ENCODE peak calls at places on chromosomes 1 and 21, in nine cellular contexts. One of them, this sample, is unnamed.

GRCh38 chr1:165942062-165942461 is 114.6 kb downstream of the UCK2 start:
- DNase-seq in HTR-8/SVneo: no peak
- DNase-seq in stimulated activated CD8-positive, alpha-beta memory T cell treated with anti-CD3 and anti-CD28 coated beads, Interleukin-12 subunit alpha, Interleukin-12 subunit beta, amount 100 ng/mL, for 1 hour: no peak
- DNase-seq in NCI-H1092: no peak
- DNase-seq in naive thymus-derived CD4-positive, alpha-beta T cell: no peak
- DNase-seq in memory B cell: no peak
- DNase-seq in Calu3: no peak
- DNase-seq in hepatic stellate cell: no peak
- DNase-seq in EH: no peak
- DNase-seq in this sample: no peak

GRCh38 chr1:91761303-91761721 is 124.6 kb downstream of the TGFBR3 start:
- DNase-seq in stimulated activated CD8-positive, alpha-beta memory T cell treated with anti-CD3 and anti-CD28 coated beads, Interleukin-12 subunit alpha, Interleukin-12 subunit beta, amount 100 ng/mL, for 1 hour: no peak
- DNase-seq in naive thymus-derived CD4-positive, alpha-beta T cell: no peak
- DNase-seq in EH: no peak
- DNase-seq in NCI-H1092: no peak
- DNase-seq in HTR-8/SVneo: no peak
- DNase-seq in hepatic stellate cell: no peak
- DNase-seq in memory B cell: no peak
- DNase-seq in Calu3: no peak
- DNase-seq in this sample: no peak

GRCh38 chr21:44880762-44881585 is 7.5 kb upstream of the PTTG1IP start:
- DNase-seq in naive thymus-derived CD4-positive, alpha-beta T cell: no peak
- DNase-seq in EH: peak
- DNase-seq in stimulated activated CD8-positive, alpha-beta memory T cell treated with anti-CD3 and anti-CD28 coated beads, Interleukin-12 subunit alpha, Interleukin-12 subunit beta, amount 100 ng/mL, for 1 hour: no peak
- DNase-seq in hepatic stellate cell: peak
- DNase-seq in HTR-8/SVneo: peak
- DNase-seq in NCI-H1092: no peak
- DNase-seq in memory B cell: no peak
- DNase-seq in Calu3: no peak
- DNase-seq in this sample: peak

GRCh38 chr21:41627428-41627827 is 119.5 kb upstream of the TMPRSS2 start:
- DNase-seq in EH: peak
- DNase-seq in naive thymus-derived CD4-positive, alpha-beta T cell: no peak
- DNase-seq in stimulated activated CD8-positive, alpha-beta memory T cell treated with anti-CD3 and anti-CD28 coated beads, Interleukin-12 subunit alpha, Interleukin-12 subunit beta, amount 100 ng/mL, for 1 hour: no peak
- DNase-seq in HTR-8/SVneo: no peak
- DNase-seq in hepatic stellate cell: no peak
- DNase-seq in NCI-H1092: no peak
- DNase-seq in Calu3: no peak
- DNase-seq in memory B cell: no peak
- DNase-seq in this sample: no peak

GRCh38 chr1:6102227-6102845 is 56.6 kb downstream of the KCNAB2 start:
- DNase-seq in hepatic stellate cell: no peak
- DNase-seq in NCI-H1092: no peak
- DNase-seq in naive thymus-derived CD4-positive, alpha-beta T cell: no peak
- DNase-seq in HTR-8/SVneo: no peak
- DNase-seq in stimulated activated CD8-positive, alpha-beta memory T cell treated with anti-CD3 and anti-CD28 coated beads, Interleukin-12 subunit alpha, Interleukin-12 subunit beta, amount 100 ng/mL, for 1 hour: no peak
- DNase-seq in memory B cell: no peak
- DNase-seq in EH: no peak
- DNase-seq in Calu3: no peak
- DNase-seq in this sample: no peak

GRCh38 chr1:172478485-172478884 is 34.6 kb upstream of the PIGC start:
- DNase-seq in hepatic stellate cell: no peak
- DNase-seq in stimulated activated CD8-positive, alpha-beta memory T cell treated with anti-CD3 and anti-CD28 coated beads, Interleukin-12 subunit alpha, Interleukin-12 subunit beta, amount 100 ng/mL, for 1 hour: no peak
- DNase-seq in EH: no peak
- DNase-seq in memory B cell: no peak
- DNase-seq in Calu3: no peak
- DNase-seq in HTR-8/SVneo: no peak
- DNase-seq in naive thymus-derived CD4-positive, alpha-beta T cell: no peak
- DNase-seq in NCI-H1092: no peak
- DNase-seq in this sample: no peak

GRCh38 chr1:63653971-63654370 is 60.8 kb downstream of the PGM1 start:
- DNase-seq in HTR-8/SVneo: no peak
- DNase-seq in naive thymus-derived CD4-positive, alpha-beta T cell: no peak
- DNase-seq in hepatic stellate cell: no peak
- DNase-seq in NCI-H1092: no peak
- DNase-seq in memory B cell: no peak
- DNase-seq in EH: no peak
- DNase-seq in Calu3: no peak
- DNase-seq in stimulated activated CD8-positive, alpha-beta memory T cell treated with anti-CD3 and anti-CD28 coated beads, Interleukin-12 subunit alpha, Interleukin-12 subunit beta, amount 100 ng/mL, for 1 hour: no peak
- DNase-seq in this sample: no peak

GRCh38 chr1:100573960-100574359 is 36.0 kb downstream of the GPR88 start:
- DNase-seq in stimulated activated CD8-positive, alpha-beta memory T cell treated with anti-CD3 and anti-CD28 coated beads, Interleukin-12 subunit alpha, Interleukin-12 subunit beta, amount 100 ng/mL, for 1 hour: no peak
- DNase-seq in memory B cell: no peak
- DNase-seq in Calu3: no peak
- DNase-seq in naive thymus-derived CD4-positive, alpha-beta T cell: no peak
- DNase-seq in EH: no peak
- DNase-seq in NCI-H1092: no peak
- DNase-seq in HTR-8/SVneo: no peak
- DNase-seq in hepatic stellate cell: no peak
- DNase-seq in this sample: no peak

GRCh38 chr1:114181356-114181755 is 27.7 kb upstream of the SYT6 start:
- DNase-seq in stimulated activated CD8-positive, alpha-beta memory T cell treated with anti-CD3 and anti-CD28 coated beads, Interleukin-12 subunit alpha, Interleukin-12 subunit beta, amount 100 ng/mL, for 1 hour: no peak
- DNase-seq in NCI-H1092: no peak
- DNase-seq in HTR-8/SVneo: no peak
- DNase-seq in Calu3: no peak
- DNase-seq in EH: no peak
- DNase-seq in naive thymus-derived CD4-positive, alpha-beta T cell: no peak
- DNase-seq in hepatic stellate cell: no peak
- DNase-seq in memory B cell: no peak
- DNase-seq in this sample: no peak

GRCh38 chr1:8777867-8778266 is 39.6 kb downstream of the RERE start:
- DNase-seq in HTR-8/SVneo: no peak
- DNase-seq in NCI-H1092: no peak
- DNase-seq in memory B cell: no peak
- DNase-seq in Calu3: no peak
- DNase-seq in hepatic stellate cell: no peak
- DNase-seq in EH: no peak
- DNase-seq in stimulated activated CD8-positive, alpha-beta memory T cell treated with anti-CD3 and anti-CD28 coated beads, Interleukin-12 subunit alpha, Interleukin-12 subunit beta, amount 100 ng/mL, for 1 hour: no peak
- DNase-seq in naive thymus-derived CD4-positive, alpha-beta T cell: no peak
- DNase-seq in this sample: no peak

GRCh38 chr1:25773441-25774125 is 26.4 kb upstream of the SELENON start:
- DNase-seq in stimulated activated CD8-positive, alpha-beta memory T cell treated with anti-CD3 and anti-CD28 coated beads, Interleukin-12 subunit alpha, Interleukin-12 subunit beta, amount 100 ng/mL, for 1 hour: no peak
- DNase-seq in Calu3: peak
- DNase-seq in EH: peak
- DNase-seq in hepatic stellate cell: no peak
- DNase-seq in naive thymus-derived CD4-positive, alpha-beta T cell: no peak
- DNase-seq in NCI-H1092: no peak
- DNase-seq in memory B cell: no peak
- DNase-seq in HTR-8/SVneo: peak
- DNase-seq in this sample: no peak

GRCh38 chr1:25100151-25100841 is 132.0 kb downstream of the SYF2 start:
- DNase-seq in EH: no peak
- DNase-seq in NCI-H1092: no peak
- DNase-seq in HTR-8/SVneo: no peak
- DNase-seq in memory B cell: no peak
- DNase-seq in naive thymus-derived CD4-positive, alpha-beta T cell: no peak
- DNase-seq in Calu3: no peak
- DNase-seq in hepatic stellate cell: no peak
- DNase-seq in stimulated activated CD8-positive, alpha-beta memory T cell treated with anti-CD3 and anti-CD28 coated beads, Interleukin-12 subunit alpha, Interleukin-12 subunit beta, amount 100 ng/mL, for 1 hour: no peak
- DNase-seq in this sample: no peak

GRCh38 chr1:38071530-38072266 is 25.1 kb upstream of the POU3F1 start:
- DNase-seq in NCI-H1092: no peak
- DNase-seq in naive thymus-derived CD4-positive, alpha-beta T cell: no peak
- DNase-seq in memory B cell: no peak
- DNase-seq in hepatic stellate cell: peak
- DNase-seq in HTR-8/SVneo: peak
- DNase-seq in stimulated activated CD8-positive, alpha-beta memory T cell treated with anti-CD3 and anti-CD28 coated beads, Interleukin-12 subunit alpha, Interleukin-12 subunit beta, amount 100 ng/mL, for 1 hour: no peak
- DNase-seq in Calu3: no peak
- DNase-seq in EH: peak
- DNase-seq in this sample: no peak

GRCh38 chr21:42022906-42023305 is 12.7 kb upstream of the ZBTB21 start:
- DNase-seq in NCI-H1092: no peak
- DNase-seq in stimulated activated CD8-positive, alpha-beta memory T cell treated with anti-CD3 and anti-CD28 coated beads, Interleukin-12 subunit alpha, Interleukin-12 subunit beta, amount 100 ng/mL, for 1 hour: no peak
- DNase-seq in hepatic stellate cell: no peak
- DNase-seq in naive thymus-derived CD4-positive, alpha-beta T cell: no peak
- DNase-seq in Calu3: no peak
- DNase-seq in HTR-8/SVneo: no peak
- DNase-seq in memory B cell: no peak
- DNase-seq in EH: no peak
- DNase-seq in this sample: no peak

GRCh38 chr1:225467193-225468020 is 39.6 kb upstream of the LBR start:
- DNase-seq in naive thymus-derived CD4-positive, alpha-beta T cell: peak
- DNase-seq in Calu3: no peak
- DNase-seq in NCI-H1092: no peak
- DNase-seq in EH: no peak
- DNase-seq in stimulated activated CD8-positive, alpha-beta memory T cell treated with anti-CD3 and anti-CD28 coated beads, Interleukin-12 subunit alpha, Interleukin-12 subunit beta, amount 100 ng/mL, for 1 hour: peak
- DNase-seq in memory B cell: peak
- DNase-seq in HTR-8/SVneo: no peak
- DNase-seq in hepatic stellate cell: peak
- DNase-seq in this sample: no peak

GRCh38 chr1:205294175-205294913 is 27.2 kb downstream of the NUAK2 start:
- DNase-seq in EH: peak
- DNase-seq in HTR-8/SVneo: peak
- DNase-seq in memory B cell: no peak
- DNase-seq in stimulated activated CD8-positive, alpha-beta memory T cell treated with anti-CD3 and anti-CD28 coated beads, Interleukin-12 subunit alpha, Interleukin-12 subunit beta, amount 100 ng/mL, for 1 hour: no peak
- DNase-seq in naive thymus-derived CD4-positive, alpha-beta T cell: no peak
- DNase-seq in NCI-H1092: no peak
- DNase-seq in hepatic stellate cell: peak
- DNase-seq in Calu3: no peak
- DNase-seq in this sample: peak

GRCh38 chr1:77584884-77585283 is 97.6 kb downstream of the ZZZ3 start:
- DNase-seq in HTR-8/SVneo: no peak
- DNase-seq in naive thymus-derived CD4-positive, alpha-beta T cell: no peak
- DNase-seq in hepatic stellate cell: no peak
- DNase-seq in memory B cell: no peak
- DNase-seq in EH: no peak
- DNase-seq in NCI-H1092: no peak
- DNase-seq in Calu3: no peak
- DNase-seq in stimulated activated CD8-positive, alpha-beta memory T cell treated with anti-CD3 and anti-CD28 coated beads, Interleukin-12 subunit alpha, Interleukin-12 subunit beta, amount 100 ng/mL, for 1 hour: no peak
- DNase-seq in this sample: no peak

This sample was measured in SJSA1.